ENCODE peak calls at places on chromosomes 7 and 10, in eight cellular contexts. L, V, E, F, I, J, G and K are unnamed samples.

GRCh38 chr10:33487014-33487776 is 152.7 kb upstream of the NRP1 start:
- DNase-seq in L (no peak), V (no peak), E (no peak), F (no peak), I (no peak), J (no peak), G (no peak), K (no peak)

GRCh38 chr10:30979956-30980355 is 51.7 kb downstream of the ZNF438 start:
- DNase-seq in L (no peak), V (no peak), E (no peak), F (no peak), I (no peak), J (no peak), G (no peak), K (no peak)

GRCh38 chr7:72925546-72926120 is 738 bp downstream of the POM121 start:
- DNase-seq in L (no peak), V (no peak), E (no peak), F (no peak), I (no peak), J (no peak), G (no peak), K (no peak)

GRCh38 chr7:129779602-129780256 is 168.2 kb downstream of the NRF1 start:
- DNase-seq in L (no peak), V (no peak), E (no peak), F (no peak), I (peak), J (no peak), G (no peak), K (peak)

GRCh38 chr10:108850138-108850854 is 1073.0 kb downstream of the XPNPEP1 start:
- DNase-seq in L (no peak), V (no peak), E (no peak), F (no peak), I (no peak), J (no peak), G (no peak), K (no peak)

GRCh38 chr7:101911800-101912705 is 94.6 kb downstream of the CUX1 start:
- DNase-seq in L (no peak), V (peak), E (no peak), F (no peak), I (peak), J (no peak), G (no peak), K (no peak)

GRCh38 chr7:78149787-78150186 is 351.2 kb downstream of the PHTF2 start:
- DNase-seq in L (no peak), V (no peak), E (no peak), F (no peak), I (no peak), J (no peak), G (peak), K (no peak)

GRCh38 chr10:132448248-132448731 is 51.3 kb downstream of the PWWP2B start:
- DNase-seq in L (no peak), V (no peak), E (peak), F (no peak), I (peak), J (peak), G (no peak), K (no peak)

GRCh38 chr10:15267496-15267895 is 99.0 kb upstream of the NMT2 start:
- DNase-seq in L (no peak), V (no peak), E (no peak), F (no peak), I (no peak), J (no peak), G (no peak), K (no peak)

GRCh38 chr7:116334555-116334954 is 124.2 kb downstream of the TES start:
- DNase-seq in L (no peak), V (no peak), E (no peak), F (no peak), I (no peak), J (no peak), G (no peak), K (no peak)

GRCh38 chr10:133230387-133231195 is 574 bp downstream of the UTF1 start:
- DNase-seq in L (no peak), V (no peak), E (no peak), F (no peak), I (peak), J (no peak), G (no peak), K (no peak)